ENCODE peak calls at places on chromosomes 2 and 18, in four cellular contexts. X is H7, A is GM03348, H is Right ventricle myocardium superior. W is an unnamed sample.

GRCh38 chr2:16727256-16727655 is 61.6 kb upstream of the CYRIA start:
- DNase-seq in X (no peak), A (no peak), H (no peak), W (no peak)

GRCh38 chr2:69013123-69013836 is at the start of gene ANTXR1:
- DNase-seq in X (peak; percentile 91), A (peak; percentile 87), H (peak; percentile 55), W (peak; percentile 84)

GRCh38 chr18:67766930-67767329 is 250.4 kb upstream of the DSEL start:
- DNase-seq in X (no peak), A (no peak), H (no peak), W (no peak)

GRCh38 chr2:1910562-1911256 is 166.4 kb upstream of the PXDN start:
- DNase-seq in X (peak; percentile 76), A (no peak), H (no peak), W (no peak)

GRCh38 chr18:38290229-38290628 is 724.6 kb upstream of the CELF4 start:
- DNase-seq in X (no peak), A (no peak), H (no peak), W (no peak)

GRCh38 chr2:39304200-39304599 is 60.4 kb upstream of the CDKL4 start:
- DNase-seq in X (no peak), A (peak; percentile 61), H (no peak), W (no peak)

GRCh38 chr2:30078521-30078920 is 68.3 kb upstream of the YPEL5 start:
- DNase-seq in X (no peak), A (no peak), H (no peak), W (no peak)

GRCh38 chr2:74871414-74871813 is 37.5 kb downstream of the HK2 start:
- DNase-seq in X (no peak), A (no peak), H (no peak), W (no peak)

GRCh38 chr18:79979843-79980242 is 8.5 kb downstream of the TXNL4A start:
- DNase-seq in X (no peak), A (no peak), H (no peak), W (no peak)

GRCh38 chr2:215028231-215028630 is 110.2 kb downstream of the ABCA12 start:
- DNase-seq in X (no peak), A (peak; percentile 68), H (no peak), W (no peak)

GRCh38 chr2:1653956-1654695 is 90.2 kb downstream of the PXDN start:
- DNase-seq in X (no peak), A (peak; percentile 65), H (no peak), W (no peak)

GRCh38 chr18:54775686-54776085 is 52.6 kb upstream of the RAB27B start:
- DNase-seq in X (no peak), A (peak; percentile 32), H (no peak), W (no peak)

GRCh38 chr2:162301151-162301804 is 17.2 kb downstream of the IFIH1 start:
- DNase-seq in X (no peak), A (peak; percentile 61), H (peak; percentile 42), W (no peak)

GRCh38 chr2:46813046-46813445 is 102.6 kb downstream of the MCFD2 start:
- DNase-seq in X (no peak), A (no peak), H (peak; percentile 85), W (peak; percentile 80)